ENCODE peak calls at places on chromosomes 3 and 15, in four cellular contexts. S is naive thymus-derived CD4-positive, alpha-beta T cell; C is AG09319; N is activated CD4-positive, alpha-beta T cell treated with anti-CD3 and anti-CD28 coated beads for 48 hours. M is an unnamed sample.

GRCh38 chr3:193910886-193911738 is 224.8 kb upstream of the HES1 start:
- DNase-seq in S (peak), C (no peak), N (peak), M (no peak)

GRCh38 chr3:47491777-47492176 is 16.0 kb upstream of the SCAP start:
- DNase-seq in S (no peak), C (no peak), N (no peak), M (no peak)

GRCh38 chr3:158103131-158103955 is 2.9 kb downstream of the SHOX2 start:
- DNase-seq in S (no peak), C (no peak), N (peak), M (peak)

GRCh38 chr3:99875925-99876781 is 58.5 kb downstream of the CMSS1 start:
- DNase-seq in S (peak), C (no peak), N (peak), M (peak)

GRCh38 chr15:33279613-33280205 is 31.1 kb upstream of the RYR3 start:
- DNase-seq in S (no peak), C (no peak), N (no peak), M (no peak)

GRCh38 chr15:73752817-73753214 is 335 bp downstream of the INSYN1 start:
- DNase-seq in S (no peak), C (no peak), N (no peak), M (no peak)

GRCh38 chr15:77654975-77655374 is 22.3 kb upstream of the LINGO1 start:
- DNase-seq in S (no peak), C (no peak), N (no peak), M (no peak)

GRCh38 chr3:15768421-15769255 is 29.1 kb downstream of the ANKRD28 start:
- DNase-seq in S (no peak), C (peak), N (no peak), M (peak)

GRCh38 chr3:16423298-16423697 is 90.2 kb downstream of the RFTN1 start:
- DNase-seq in S (no peak), C (no peak), N (no peak), M (no peak)

GRCh38 chr3:110608566-110608965 is 463.1 kb upstream of the NECTIN3 start:
- DNase-seq in S (no peak), C (no peak), N (no peak), M (no peak)

GRCh38 chr15:95085056-95085455 is 853.7 kb downstream of the MCTP2 start:
- DNase-seq in S (no peak), C (no peak), N (no peak), M (no peak)

GRCh38 chr15:43275736-43276562 is 9.2 kb upstream of the TGM5 start:
- DNase-seq in S (no peak), C (no peak), N (no peak), M (no peak)

GRCh38 chr3:14434105-14434504 is 31.7 kb downstream of the SLC6A6 start:
- DNase-seq in S (no peak), C (no peak), N (no peak), M (no peak)

GRCh38 chr3:55246016-55246415 is 241.1 kb downstream of the WNT5A start:
- DNase-seq in S (no peak), C (no peak), N (no peak), M (no peak)

GRCh38 chr3:189936210-189936609 is 184.5 kb downstream of the P3H2 start:
- DNase-seq in S (no peak), C (no peak), N (no peak), M (no peak)

GRCh38 chr3:187782008-187782407 is 36.7 kb upstream of the BCL6 start:
- DNase-seq in S (no peak), C (no peak), N (no peak), M (no peak)

GRCh38 chr15:75109731-75110130 is 86.3 kb downstream of the PPCDC start:
- DNase-seq in S (no peak), C (no peak), N (no peak), M (no peak)

GRCh38 chr15:38768970-38769369 is 204.4 kb upstream of the RASGRP1 start:
- DNase-seq in S (no peak), C (no peak), N (no peak), M (no peak)

GRCh38 chr3:14204605-14205284 is 26.1 kb downstream of the LSM3 start:
- DNase-seq in S (no peak), C (no peak), N (no peak), M (no peak)

GRCh38 chr3:39541917-39542329 is 74.4 kb downstream of the MOBP start:
- DNase-seq in S (no peak), C (no peak), N (no peak), M (no peak)

GRCh38 chr3:71728632-71729342 is 3.6 kb upstream of the EIF4E3 start:
- DNase-seq in S (peak), C (no peak), N (no peak), M (no peak)

GRCh38 chr3:124810970-124811369 is 76.2 kb downstream of the ITGB5 start:
- DNase-seq in S (no peak), C (no peak), N (no peak), M (no peak)

GRCh38 chr3:188468672-188469071 is 314.7 kb downstream of the LPP start:
- DNase-seq in S (no peak), C (peak), N (no peak), M (no peak)

GRCh38 chr3:177201707-177202397 is 4.6 kb upstream of the TBL1XR1 start:
- DNase-seq in S (peak), C (no peak), N (peak), M (no peak)

GRCh38 chr3:58534592-58535494 is 2.1 kb downstream of the ACOX2 start:
- DNase-seq in S (no peak), C (no peak), N (no peak), M (no peak)

GRCh38 chr3:31252216-31253185 is 280.2 kb upstream of the STT3B start:
- DNase-seq in S (no peak), C (no peak), N (peak), M (no peak)

GRCh38 chr3:148513066-148513671 is 184.5 kb upstream of the AGTR1 start:
- DNase-seq in S (no peak), C (no peak), N (no peak), M (no peak)